ENCODE peak calls at places on chromosome 9, in six cellular contexts. E is ovary, O is stomach, S is suprapubic skin, P is tibial nerve, K is sigmoid colon. D is an unnamed sample.

GRCh38 chr9:126474201-126474765 is 139.4 kb upstream of the LMX1B start:
- DNase-seq in P (no peak), S (no peak), E (no peak), K (no peak), O (no peak), D (no peak)

GRCh38 chr9:76599970-76600369 is 141.0 kb downstream of the GCNT1 start:
- DNase-seq in O (no peak), K (no peak), P (no peak), E (no peak), S (no peak), D (no peak)

GRCh38 chr9:125985998-125986655 is 239.0 kb downstream of the PBX3 start:
- DNase-seq in E (no peak), O (no peak), S (peak), P (no peak), K (peak), D (peak)

GRCh38 chr9:36748322-36748899 is 175.7 kb downstream of the MELK start:
- DNase-seq in E (no peak), K (no peak), S (no peak), P (no peak), O (peak), D (no peak)

GRCh38 chr9:18768951-18769622 is 263.9 kb downstream of the SAXO1 start:
- DNase-seq in O (no peak), E (no peak), K (no peak), S (no peak), P (no peak), D (no peak)

GRCh38 chr9:122005597-122005996 is 87.5 kb downstream of the TTLL11 start:
- DNase-seq in O (no peak), P (no peak), S (no peak), E (no peak), K (no peak), D (no peak)

GRCh38 chr9:79013715-79014610 is 557.8 kb upstream of the TLE4 start:
- DNase-seq in E (no peak), S (no peak), O (no peak), P (no peak), K (no peak), D (no peak)

GRCh38 chr9:88994820-88995180 is 3.5 kb downstream of the S1PR3 start:
- DNase-seq in O (no peak), P (no peak), S (no peak), K (no peak), E (no peak), D (no peak)

GRCh38 chr9:129491486-129491855 is 129.4 kb downstream of the C9orf50 start:
- DNase-seq in E (peak), O (peak), S (peak), P (no peak), K (peak), D (peak)

GRCh38 chr9:38006163-38006562 is 62.9 kb downstream of the SHB start:
- DNase-seq in E (no peak), P (no peak), S (no peak), K (no peak), O (peak), D (peak)

GRCh38 chr9:114911167-114911821 is 19.1 kb downstream of the TNFSF8 start:
- DNase-seq in P (no peak), S (no peak), E (no peak), K (no peak), O (no peak), D (no peak)

GRCh38 chr9:89619019-89619418 is 14.2 kb downstream of the GADD45G start:
- DNase-seq in E (no peak), K (no peak), S (no peak), P (no peak), O (no peak), D (no peak)

GRCh38 chr9:136829981-136830885 is 12.0 kb upstream of the AJM1 start:
- DNase-seq in E (peak), O (no peak), S (no peak), K (no peak), P (no peak), D (no peak)

GRCh38 chr9:79360387-79361347 is 211.1 kb upstream of the TLE4 start:
- DNase-seq in S (no peak), P (no peak), K (no peak), O (no peak), E (no peak), D (no peak)

GRCh38 chr9:121824651-121825480 is 173.4 kb downstream of the DAB2IP start:
- DNase-seq in P (no peak), S (no peak), E (no peak), O (no peak), K (no peak), D (no peak)

GRCh38 chr9:86600291-86600690 is 246.1 kb upstream of the TUT7 start:
- DNase-seq in K (no peak), O (no peak), E (no peak), P (no peak), S (no peak), D (no peak)

GRCh38 chr9:91101598-91102168 is 260.0 kb downstream of the AUH start:
- DNase-seq in E (no peak), O (peak), K (no peak), S (no peak), P (no peak), D (peak)

GRCh38 chr9:93228453-93228852 is 44.5 kb downstream of the WNK2 start:
- DNase-seq in K (no peak), E (no peak), P (no peak), O (no peak), S (no peak), D (no peak)

GRCh38 chr9:76567086-76567485 is 108.1 kb downstream of the GCNT1 start:
- DNase-seq in O (no peak), P (no peak), E (no peak), S (no peak), K (no peak), D (no peak)

GRCh38 chr9:16864741-16865434 is 5.6 kb downstream of the BNC2 start:
- DNase-seq in S (no peak), P (no peak), E (no peak), K (no peak), O (no peak), D (no peak)

GRCh38 chr9:800561-800960 is 40.9 kb upstream of the DMRT1 start:
- DNase-seq in O (no peak), E (no peak), P (no peak), K (no peak), S (no peak), D (no peak)

GRCh38 chr9:38356851-38357250 is 35.7 kb upstream of the ALDH1B1 start:
- DNase-seq in O (no peak), S (peak), P (no peak), K (no peak), E (no peak), D (no peak)

GRCh38 chr9:101453776-101454570 is 18.4 kb upstream of the ALDOB start:
- DNase-seq in O (no peak), S (no peak), K (no peak), P (no peak), E (no peak), D (no peak)

GRCh38 chr9:91741529-91741928 is 208.5 kb downstream of the ROR2 start:
- DNase-seq in O (no peak), E (no peak), K (no peak), S (no peak), P (no peak), D (no peak)

GRCh38 chr9:130448035-130448624 is 3.4 kb downstream of the ASS1 start:
- DNase-seq in S (no peak), E (no peak), O (no peak), K (no peak), P (no peak), D (no peak)

GRCh38 chr9:84819446-84819845 is 149.9 kb downstream of the NTRK2 start:
- DNase-seq in P (no peak), K (no peak), O (no peak), E (no peak), S (no peak), D (no peak)
- TF ChIP-seq CTCF in P (no peak), K (no peak), O (no peak), E (no peak), S (no peak), D (no peak)

GRCh38 chr9:4293293-4293931 is 6.5 kb downstream of the GLIS3 start:
- DNase-seq in E (no peak), K (no peak), P (no peak), O (no peak), S (peak), D (no peak)
- TF ChIP-seq EP300 in E (peak), K (no peak), P (peak), O (no peak), S (no peak), D (no peak)

DNA sequence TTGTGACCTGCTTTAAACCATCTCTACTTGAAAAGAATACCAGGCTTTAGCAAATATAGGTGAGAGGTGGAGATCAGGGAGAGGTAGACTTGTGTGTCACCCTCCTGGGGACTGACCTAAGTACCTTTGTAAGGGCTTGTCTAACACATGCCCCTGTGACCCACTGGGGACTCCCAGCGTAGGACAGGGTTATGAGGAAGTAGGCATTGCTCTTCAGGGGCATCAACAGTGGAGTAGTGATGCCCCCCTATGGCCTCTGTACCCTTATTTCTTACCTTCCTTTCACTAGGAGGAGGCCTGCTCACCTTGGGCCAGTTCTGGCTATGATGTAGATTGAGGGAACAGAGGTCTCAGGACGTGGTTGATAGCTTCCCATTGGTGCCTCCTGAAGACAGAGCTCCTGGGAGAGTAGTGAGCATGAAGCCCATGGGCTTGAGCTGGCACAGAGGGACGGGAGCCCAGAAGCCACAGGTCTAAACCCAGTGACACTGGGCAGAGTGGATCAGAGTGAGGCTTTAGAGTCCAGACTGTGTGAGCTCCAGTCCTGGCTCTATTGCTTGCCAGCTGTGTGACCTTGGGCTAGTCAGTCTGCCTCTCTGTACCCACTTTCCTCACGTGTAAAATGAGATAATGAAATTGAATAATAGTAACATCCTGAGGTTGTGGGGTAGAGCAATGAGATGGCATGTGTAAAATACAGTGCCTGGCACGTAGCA is 191.7 kb downstream of the AOPEP start:
- DNase-seq in O (no peak), P (no peak), S (no peak), K (peak), E (no peak), D (no peak)
- TF ChIP-seq CTCF in O (no peak), P (no peak), S (no peak), K (no peak), E (no peak), D (no peak)

DNA sequence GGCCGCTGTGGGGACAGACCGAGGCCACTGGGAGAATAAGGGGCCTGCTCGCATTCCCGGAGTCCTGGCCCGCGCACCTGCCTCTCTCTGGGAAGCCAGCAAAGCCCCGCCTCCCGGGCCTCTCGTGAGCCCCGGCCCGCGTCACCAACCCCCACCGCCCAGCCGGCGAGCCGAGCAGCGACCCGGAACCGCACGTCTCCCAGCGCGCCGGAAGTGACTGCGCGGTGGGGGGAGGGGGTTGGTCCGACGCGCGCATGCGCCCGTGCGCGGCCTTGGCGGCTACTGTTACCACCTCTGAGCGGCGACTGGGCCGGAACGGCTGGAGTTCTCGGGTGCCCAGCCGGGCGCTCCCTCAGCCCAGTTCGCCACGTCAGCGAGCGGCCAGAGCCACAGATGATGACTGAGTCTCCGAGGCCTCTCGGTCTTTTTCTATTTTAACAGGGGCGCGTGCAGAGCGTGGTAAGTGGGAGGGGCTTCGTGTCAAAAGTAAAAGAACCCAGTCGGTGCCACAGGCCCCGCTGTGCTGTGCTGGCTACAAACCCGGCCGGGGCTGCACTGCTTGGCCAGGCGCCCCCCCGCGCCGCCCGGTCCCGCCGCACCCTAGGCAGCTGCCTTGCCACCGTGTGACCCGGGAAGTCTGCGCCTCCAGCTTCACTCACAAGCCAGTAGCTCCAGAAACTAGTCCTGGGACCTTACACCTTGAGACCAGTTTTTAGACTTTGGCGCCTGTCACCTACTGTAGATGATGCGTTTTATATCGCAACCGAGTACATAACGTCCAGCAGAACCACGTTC is at the start of gene GOLGA1:
- DNase-seq in O (peak), S (peak), K (peak), E (peak), P (peak), D (peak)
- TF ChIP-seq EP300 in O (peak), S (peak), K (peak), E (no peak), P (peak), D (no peak)

GRCh38 chr9:127734247-127734746 is 797 bp downstream of the TOR2A start:
- DNase-seq in S (no peak), P (no peak), O (no peak), K (no peak), E (no peak), D (no peak)

GRCh38 chr9:127734747-127735529 is at the start of gene TOR2A:
- DNase-seq in O (peak), E (peak), P (peak), S (peak), K (peak), D (peak)

GRCh38 chr9:127733609-127734008 is 1.5 kb downstream of the TOR2A start:
- DNase-seq in P (no peak), O (no peak), S (no peak), E (no peak), K (no peak), D (no peak)

GRCh38 chr9:127738666-127739065 is 3.6 kb upstream of the TOR2A start:
- DNase-seq in P (no peak), E (no peak), K (no peak), O (no peak), S (no peak), D (no peak)

DNA sequence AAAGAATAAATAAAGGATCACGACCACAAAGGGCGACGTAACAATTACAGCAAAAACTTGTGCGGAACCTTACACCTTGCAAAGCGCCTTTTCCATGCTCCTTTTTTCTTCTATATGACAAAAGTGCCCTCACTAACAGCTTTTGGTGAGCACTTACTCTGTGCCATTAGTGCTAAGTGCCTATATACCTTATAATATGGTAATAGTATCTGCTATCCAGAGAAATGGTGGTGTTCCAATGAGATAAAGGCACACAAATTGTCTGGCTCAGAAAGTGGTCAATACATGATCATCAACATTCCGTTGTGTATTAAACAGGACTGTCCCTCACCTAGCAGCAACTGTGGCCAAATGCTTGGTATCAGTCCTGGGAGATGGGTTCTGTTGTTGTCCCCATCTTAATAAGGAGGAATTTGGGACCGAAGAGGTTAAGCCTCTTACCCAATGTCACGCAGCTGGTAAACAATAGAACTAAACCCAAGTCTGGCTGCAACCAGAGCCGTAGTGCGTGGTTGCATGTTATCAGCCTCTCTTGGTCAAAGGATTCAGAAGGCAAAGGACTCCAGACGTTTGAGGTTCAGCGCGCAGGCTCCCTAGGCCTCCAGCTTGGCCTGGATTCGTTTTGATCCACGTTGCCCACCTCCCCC is 559 bp upstream of the TOR2A start:
- DNase-seq in O (no peak), S (no peak), P (no peak), K (no peak), E (no peak), D (no peak)
- TF ChIP-seq CTCF in O (no peak), S (no peak), P (no peak), K (no peak), E (no peak), D (no peak)

D was measured in transverse colon.